ENCODE peak calls at places on chromosome 18, in four cellular contexts. One of them, this sample, is unnamed.

GRCh38 chr18:48950536-48951447 is at the start of gene SMAD7:
- DNase-seq in GM12878: no peak
- DNase-seq in A549: no peak
- DNase-seq in HepG2: no peak
- DNase-seq in this sample: no peak

GRCh38 chr18:48018806-48019295 is 88.4 kb upstream of the SMAD2 start:
- DNase-seq in GM12878: no peak
- DNase-seq in A549: no peak
- DNase-seq in HepG2: no peak
- DNase-seq in this sample: no peak

GRCh38 chr18:23032030-23032582 is 99.0 kb downstream of the RBBP8 start:
- DNase-seq in GM12878: no peak
- DNase-seq in A549: no peak
- DNase-seq in HepG2: no peak
- DNase-seq in this sample: no peak

GRCh38 chr18:23693849-23694248 is 4.6 kb downstream of the LAMA3 start:
- DNase-seq in GM12878: no peak
- DNase-seq in A549: no peak
- DNase-seq in HepG2: no peak
- DNase-seq in this sample: no peak

GRCh38 chr18:23990474-23991410 is 23.8 kb upstream of the TTC39C start:
- DNase-seq in GM12878: no peak
- DNase-seq in A549: no peak
- DNase-seq in HepG2: no peak
- DNase-seq in this sample: no peak

GRCh38 chr18:23400918-23401317 is 52.2 kb upstream of the RIOK3 start:
- DNase-seq in GM12878: no peak
- DNase-seq in A549: no peak
- DNase-seq in HepG2: no peak
- DNase-seq in this sample: no peak

GRCh38 chr18:39841133-39842041 is 2113.6 kb upstream of the PIK3C3 start:
- DNase-seq in GM12878: no peak
- DNase-seq in A549: peak
- DNase-seq in HepG2: peak
- DNase-seq in this sample: no peak

GRCh38 chr18:60188943-60189342 is 183.6 kb downstream of the MC4R start:
- DNase-seq in GM12878: no peak
- DNase-seq in A549: no peak
- DNase-seq in HepG2: no peak
- DNase-seq in this sample: no peak

GRCh38 chr18:56637897-56638231 is 528 bp downstream of the TXNL1 start:
- DNase-seq in GM12878: no peak
- DNase-seq in A549: no peak
- DNase-seq in HepG2: no peak
- DNase-seq in this sample: no peak

GRCh38 chr18:69401475-69402218 is 959 bp downstream of the DOK6 start:
- DNase-seq in GM12878: no peak
- DNase-seq in A549: peak
- DNase-seq in HepG2: no peak
- DNase-seq in this sample: no peak

GRCh38 chr18:62070306-62070705 is 116.5 kb downstream of the PIGN start:
- DNase-seq in GM12878: no peak
- DNase-seq in A549: no peak
- DNase-seq in HepG2: no peak
- DNase-seq in this sample: no peak

GRCh38 chr18:13645093-13645492 is 81.3 kb downstream of the FAM210A start:
- DNase-seq in GM12878: no peak
- DNase-seq in A549: no peak
- DNase-seq in HepG2: no peak
- DNase-seq in this sample: no peak

GRCh38 chr18:9838144-9838877 is 47.5 kb upstream of the TXNDC2 start:
- DNase-seq in GM12878: no peak
- DNase-seq in A549: no peak
- DNase-seq in HepG2: no peak
- DNase-seq in this sample: no peak

GRCh38 chr18:13572721-13573120 is 153.6 kb downstream of the FAM210A start:
- DNase-seq in GM12878: no peak
- DNase-seq in A549: no peak
- DNase-seq in HepG2: no peak
- DNase-seq in this sample: no peak

GRCh38 chr18:24964213-24964612 is 387.8 kb downstream of the ZNF521 start:
- DNase-seq in GM12878: no peak
- DNase-seq in A549: no peak
- DNase-seq in HepG2: no peak
- DNase-seq in this sample: peak

GRCh38 chr18:46456691-46457090 is 200.3 kb downstream of the LOXHD1 start:
- DNase-seq in GM12878: no peak
- DNase-seq in A549: no peak
- DNase-seq in HepG2: no peak
- DNase-seq in this sample: no peak

GRCh38 chr18:76145968-76146367 is 349.1 kb downstream of the ZNF516 start:
- DNase-seq in GM12878: no peak
- DNase-seq in A549: no peak
- DNase-seq in HepG2: no peak
- DNase-seq in this sample: no peak

GRCh38 chr18:36402765-36403396 is 105.4 kb downstream of the FHOD3 start:
- DNase-seq in GM12878: no peak
- DNase-seq in A549: no peak
- DNase-seq in HepG2: no peak
- DNase-seq in this sample: no peak

GRCh38 chr18:24761765-24762164 is 301.3 kb downstream of the HRH4 start:
- DNase-seq in GM12878: no peak
- DNase-seq in A549: no peak
- DNase-seq in HepG2: no peak
- DNase-seq in this sample: no peak

GRCh38 chr18:50458796-50459195 is 84.0 kb downstream of the SKA1 start:
- DNase-seq in GM12878: no peak
- DNase-seq in A549: no peak
- DNase-seq in HepG2: peak
- DNase-seq in this sample: no peak

GRCh38 chr18:65206551-65207260 is 544.1 kb upstream of the CDH7 start:
- DNase-seq in GM12878: no peak
- DNase-seq in A549: no peak
- DNase-seq in HepG2: peak
- DNase-seq in this sample: no peak

GRCh38 chr18:58682429-58683069 is 11.3 kb downstream of the MALT1 start:
- DNase-seq in GM12878: no peak
- DNase-seq in A549: no peak
- DNase-seq in HepG2: peak
- DNase-seq in this sample: no peak

GRCh38 chr18:3103576-3103975 is 90.6 kb upstream of the LPIN2 start:
- DNase-seq in GM12878: no peak
- DNase-seq in A549: no peak
- DNase-seq in HepG2: no peak
- DNase-seq in this sample: no peak

GRCh38 chr18:64134044-64134757 is 14.7 kb downstream of the LINC00305 start:
- DNase-seq in GM12878: no peak
- DNase-seq in A549: no peak
- DNase-seq in HepG2: no peak
- DNase-seq in this sample: no peak

GRCh38 chr18:67500512-67500911 is 16.0 kb downstream of the DSEL start:
- DNase-seq in GM12878: no peak
- DNase-seq in A549: no peak
- DNase-seq in HepG2: no peak
- DNase-seq in this sample: no peak

GRCh38 chr18:3875376-3875775 is 425.4 kb downstream of the TGIF1 start:
- DNase-seq in GM12878: no peak
- DNase-seq in A549: no peak
- DNase-seq in HepG2: no peak
- DNase-seq in this sample: no peak

GRCh38 chr18:61435064-61435652 is 101.9 kb downstream of the CDH20 start:
- DNase-seq in GM12878: no peak
- DNase-seq in A549: no peak
- DNase-seq in HepG2: peak
- DNase-seq in this sample: peak

GRCh38 chr18:68839701-68840100 is 41.8 kb downstream of the CCDC102B start:
- DNase-seq in GM12878: no peak
- DNase-seq in A549: no peak
- DNase-seq in HepG2: no peak
- DNase-seq in this sample: no peak

GRCh38 chr18:9708882-9709877 is 1.1 kb downstream of the RAB31 start:
- DNase-seq in GM12878: no peak
- DNase-seq in A549: no peak
- DNase-seq in HepG2: no peak
- DNase-seq in this sample: peak

GRCh38 chr18:24546304-24546703 is 85.9 kb downstream of the HRH4 start:
- DNase-seq in GM12878: no peak
- DNase-seq in A549: no peak
- DNase-seq in HepG2: no peak
- DNase-seq in this sample: no peak

GRCh38 chr18:23121133-23121532 is 14.2 kb upstream of the CABLES1 start:
- DNase-seq in GM12878: no peak
- DNase-seq in A549: no peak
- DNase-seq in HepG2: no peak
- DNase-seq in this sample: no peak

GRCh38 chr18:61400016-61400630 is 66.9 kb downstream of the CDH20 start:
- DNase-seq in GM12878: no peak
- DNase-seq in A549: no peak
- DNase-seq in HepG2: no peak
- DNase-seq in this sample: no peak

GRCh38 chr18:73653251-73653650 is 494.4 kb downstream of the FBXO15 start:
- DNase-seq in GM12878: no peak
- DNase-seq in A549: no peak
- DNase-seq in HepG2: no peak
- DNase-seq in this sample: no peak

GRCh38 chr18:31101148-31102019 is 837 bp downstream of the DSC2 start:
- DNase-seq in GM12878: no peak
- DNase-seq in A549: peak
- DNase-seq in HepG2: peak
- DNase-seq in this sample: peak

GRCh38 chr18:36963464-36963863 is 134.5 kb downstream of the KIAA1328 start:
- DNase-seq in GM12878: no peak
- DNase-seq in A549: no peak
- DNase-seq in HepG2: no peak
- DNase-seq in this sample: no peak

GRCh38 chr18:32470136-32470712 is 458 bp downstream of the GAREM1 start:
- DNase-seq in GM12878: no peak
- DNase-seq in A549: peak
- DNase-seq in HepG2: no peak
- DNase-seq in this sample: peak

GRCh38 chr18:55552498-55553189 is 35.3 kb downstream of the TCF4 start:
- DNase-seq in GM12878: no peak
- DNase-seq in A549: no peak
- DNase-seq in HepG2: no peak
- DNase-seq in this sample: no peak

GRCh38 chr18:25349131-25349925 is 2.6 kb downstream of the ZNF521 start:
- DNase-seq in GM12878: no peak
- DNase-seq in A549: no peak
- DNase-seq in HepG2: no peak
- DNase-seq in this sample: no peak

GRCh38 chr18:11808001-11808855 is 43.0 kb upstream of the CHMP1B start:
- DNase-seq in GM12878: no peak
- DNase-seq in A549: peak
- DNase-seq in HepG2: peak
- DNase-seq in this sample: no peak
- TF ChIP-seq MYC in GM12878: no peak
- TF ChIP-seq MYC in A549: no peak
- TF ChIP-seq MYC in HepG2: no peak
- TF ChIP-seq MYC in this sample: no peak

GRCh38 chr18:77711096-77711495 is 461.4 kb downstream of the GALR1 start:
- DNase-seq in GM12878: no peak
- DNase-seq in A549: no peak
- DNase-seq in HepG2: no peak
- DNase-seq in this sample: no peak
- TF ChIP-seq MYC in GM12878: no peak
- TF ChIP-seq MYC in A549: no peak
- TF ChIP-seq MYC in HepG2: no peak
- TF ChIP-seq MYC in this sample: no peak

GRCh38 chr18:297936-298335 is 30.1 kb upstream of the THOC1 start:
- DNase-seq in GM12878: no peak
- DNase-seq in A549: no peak
- DNase-seq in HepG2: no peak
- DNase-seq in this sample: no peak

GRCh38 chr18:295756-296155 is 27.9 kb upstream of the THOC1 start:
- DNase-seq in GM12878: no peak
- DNase-seq in A549: no peak
- DNase-seq in HepG2: no peak
- DNase-seq in this sample: no peak

GRCh38 chr18:292271-292670 is 24.4 kb upstream of the THOC1 start:
- DNase-seq in GM12878: no peak
- DNase-seq in A549: no peak
- DNase-seq in HepG2: no peak
- DNase-seq in this sample: no peak

DNA sequence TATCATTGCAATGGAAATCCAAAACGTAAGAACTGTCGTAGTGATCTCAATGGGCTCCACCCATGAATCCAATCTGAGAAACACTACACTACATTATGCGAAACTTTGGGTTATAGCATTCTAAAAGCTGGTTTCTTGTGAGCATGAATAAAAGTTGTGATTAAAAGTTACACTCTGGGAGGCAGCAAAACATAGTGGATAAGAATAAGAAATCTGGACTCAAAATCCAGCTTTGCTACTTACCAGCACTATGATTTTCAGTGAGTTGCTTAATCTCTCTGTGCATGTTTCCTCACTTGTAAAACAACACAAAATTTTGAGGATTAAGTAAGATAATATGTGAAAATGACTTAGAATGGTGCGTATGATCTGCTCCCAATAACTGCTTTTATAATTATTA is 25.7 kb upstream of the THOC1 start:
- DNase-seq in GM12878: no peak
- DNase-seq in A549: no peak
- DNase-seq in HepG2: no peak
- DNase-seq in this sample: no peak
- TF ChIP-seq MYC in GM12878: no peak
- TF ChIP-seq MYC in A549: no peak
- TF ChIP-seq MYC in HepG2: no peak
- TF ChIP-seq MYC in this sample: no peak

DNA sequence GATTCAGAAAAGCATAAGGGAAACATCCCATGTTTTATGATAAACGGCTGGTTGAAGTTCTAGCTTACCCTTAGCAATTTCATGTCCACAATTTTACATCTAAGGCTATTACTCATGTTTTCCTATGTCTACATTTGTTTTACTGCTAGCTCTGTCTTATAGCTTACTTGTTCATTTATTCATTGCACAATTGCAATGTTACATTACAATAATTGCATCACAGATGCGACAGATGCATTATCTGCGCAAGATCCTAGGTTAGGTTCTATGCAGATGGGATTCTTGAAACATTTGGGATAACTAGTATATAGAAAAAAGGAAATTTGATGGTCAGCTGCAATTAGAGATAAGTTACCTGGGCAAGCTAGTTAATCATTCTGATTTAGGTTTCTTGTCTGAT is 108.4 kb downstream of the ARHGAP28 start:
- DNase-seq in GM12878: no peak
- DNase-seq in A549: no peak
- DNase-seq in HepG2: no peak
- DNase-seq in this sample: no peak
- TF ChIP-seq MYC in GM12878: no peak
- TF ChIP-seq MYC in A549: no peak
- TF ChIP-seq MYC in HepG2: no peak
- TF ChIP-seq MYC in this sample: no peak